ENCODE peak calls at places on chromosomes 7 and 10, in four cellular contexts. G is GM23338, J is GM04503, V is tibial artery. F is an unnamed sample.

GRCh38 chr7:137731436-137731835 is 115.3 kb downstream of the DGKI start:
- DNase-seq in G (no peak), J (no peak), V (no peak), F (no peak)

GRCh38 chr7:126803060-126803665 is 449.6 kb downstream of the GRM8 start:
- DNase-seq in G (peak), J (peak), V (no peak), F (peak)

GRCh38 chr7:101553771-101554445 is 75.2 kb downstream of the MYL10 start:
- DNase-seq in V (peak), J (no peak), G (no peak), F (peak)

GRCh38 chr7:983182-984071 is 446 bp downstream of the CYP2W1 start:
- DNase-seq in V (no peak), J (no peak), G (no peak), F (no peak)

GRCh38 chr10:4066581-4067403 is 281.8 kb upstream of the KLF6 start:
- DNase-seq in V (no peak), G (no peak), J (no peak), F (no peak)

GRCh38 chr10:67327626-67328535 is 368.1 kb downstream of the CTNNA3 start:
- DNase-seq in J (no peak), V (no peak), G (no peak), F (no peak)

GRCh38 chr7:17030559-17030958 is 148.8 kb upstream of the AGR3 start:
- DNase-seq in J (no peak), V (no peak), G (no peak), F (no peak)

GRCh38 chr7:129529643-129530042 is 27.3 kb downstream of the SMKR1 start:
- DNase-seq in J (no peak), G (peak), V (no peak), F (peak)

GRCh38 chr7:81690251-81690650 is 79.6 kb downstream of the HGF start:
- DNase-seq in G (peak), J (no peak), V (no peak), F (peak)

GRCh38 chr7:53315986-53316385 is 280.6 kb downstream of the POM121L12 start:
- DNase-seq in V (no peak), G (no peak), J (no peak), F (no peak)

GRCh38 chr10:8044331-8044907 is 10.1 kb upstream of the GATA3 start:
- DNase-seq in G (peak), V (no peak), J (no peak), F (no peak)

GRCh38 chr7:42262907-42263466 is 26.0 kb upstream of the GLI3 start:
- DNase-seq in V (peak), J (peak), G (peak), F (peak)

GRCh38 chr7:133742709-133743538 is 384.2 kb upstream of the LRGUK start:
- DNase-seq in J (no peak), V (no peak), G (peak), F (no peak)

GRCh38 chr7:69736411-69736810 is 138.1 kb downstream of the AUTS2 start:
- DNase-seq in V (no peak), G (no peak), J (no peak), F (no peak)

GRCh38 chr7:2181077-2181854 is 51.5 kb downstream of the MAD1L1 start:
- DNase-seq in G (no peak), V (no peak), J (no peak), F (no peak)

GRCh38 chr7:166370-167060 is 25.9 kb upstream of the FAM20C start:
- DNase-seq in G (no peak), J (no peak), V (no peak), F (no peak)

GRCh38 chr7:25521236-25521635 is 292.9 kb upstream of the NPVF start:
- DNase-seq in J (no peak), V (no peak), G (peak), F (peak)

GRCh38 chr7:141074162-141074989 is 512 bp downstream of the TMEM178B start:
- DNase-seq in J (no peak), V (no peak), G (peak), F (peak)

GRCh38 chr7:44416941-44417340 is 73.5 kb downstream of the NUDCD3 start:
- DNase-seq in V (no peak), G (no peak), J (no peak), F (no peak)

F was measured in H9.